ENCODE peak calls at places on chromosomes 7 and 10, in seven cellular contexts. Y is heart left ventricle, J is transverse colon, I is pancreas, T is AG09309, M is astrocyte of the cerebellum, A is HFF-Myc. X is an unnamed sample.

GRCh38 chr7:4882742-4883351 is 669 bp downstream of the RADIL start:
- DNase-seq in Y (no peak), J (no peak), I (no peak), T (no peak), M (no peak), A (no peak), X (no peak)

GRCh38 chr10:67171970-67172369 is 246.1 kb downstream of the LRRTM3 start:
- DNase-seq in Y (no peak), J (no peak), I (no peak), T (no peak), M (no peak), A (no peak), X (no peak)

GRCh38 chr10:62093863-62094291 is 174.8 kb downstream of the RTKN2 start:
- DNase-seq in Y (no peak), J (no peak), I (no peak), T (peak), M (peak), A (peak), X (peak)

GRCh38 chr7:157002819-157003421 is 7.5 kb downstream of the MNX1 start:
- DNase-seq in Y (no peak), J (no peak), I (peak), T (no peak), M (no peak), A (no peak), X (no peak)

GRCh38 chr10:116777006-116777405 is 34.6 kb upstream of the HSPA12A start:
- DNase-seq in Y (no peak), J (no peak), I (no peak), T (no peak), M (no peak), A (no peak), X (no peak)

GRCh38 chr10:80487791-80488538 is 33.9 kb downstream of the TSPAN14 start:
- DNase-seq in Y (no peak), J (peak), I (no peak), T (no peak), M (no peak), A (no peak), X (no peak)

GRCh38 chr7:28052933-28053332 is 127.7 kb downstream of the JAZF1 start:
- DNase-seq in Y (no peak), J (no peak), I (no peak), T (no peak), M (no peak), A (no peak), X (peak)

GRCh38 chr7:157228864-157229422 is 90.2 kb downstream of the UBE3C start:
- DNase-seq in Y (peak), J (no peak), I (no peak), T (no peak), M (no peak), A (no peak), X (no peak)

GRCh38 chr7:110531186-110531585 is 559.7 kb upstream of the LRRN3 start:
- DNase-seq in Y (no peak), J (no peak), I (no peak), T (no peak), M (no peak), A (no peak), X (no peak)

GRCh38 chr7:116285252-116285651 is 74.9 kb downstream of the TES start:
- DNase-seq in Y (no peak), J (no peak), I (no peak), T (no peak), M (no peak), A (no peak), X (no peak)

GRCh38 chr10:32139223-32140073 is 83.2 kb upstream of the KIF5B start:
- DNase-seq in Y (peak), J (peak), I (peak), T (peak), M (peak), A (peak), X (peak)

GRCh38 chr7:5692112-5692844 is 89.2 kb downstream of the RNF216 start:
- DNase-seq in Y (peak), J (peak), I (no peak), T (peak), M (peak), A (peak), X (peak)

GRCh38 chr7:131859162-131859821 is 302.9 kb upstream of the PODXL start:
- DNase-seq in Y (peak), J (peak), I (peak), T (peak), M (peak), A (peak), X (peak)

GRCh38 chr7:106824458-106824857 is 40.6 kb upstream of the PIK3CG start:
- DNase-seq in Y (no peak), J (no peak), I (no peak), T (no peak), M (no peak), A (no peak), X (no peak)

GRCh38 chr7:130490888-130491771 is 755 bp upstream of the MEST start:
- DNase-seq in Y (peak), J (peak), I (peak), T (no peak), M (no peak), A (no peak), X (no peak)

GRCh38 chr7:96986901-96987300 is 18.5 kb upstream of the DLX6 start:
- DNase-seq in Y (no peak), J (no peak), I (no peak), T (no peak), M (no peak), A (no peak), X (no peak)

GRCh38 chr7:134686782-134687181 is 40.1 kb downstream of the BPGM start:
- DNase-seq in Y (no peak), J (no peak), I (no peak), T (no peak), M (no peak), A (no peak), X (no peak)

GRCh38 chr10:78258303-78259030 is 224.8 kb downstream of the RPS24 start:
- DNase-seq in Y (no peak), J (no peak), I (no peak), T (no peak), M (no peak), A (no peak), X (no peak)

GRCh38 chr7:29199776-29200175 is 5.2 kb downstream of the CHN2 start:
- DNase-seq in Y (no peak), J (no peak), I (no peak), T (no peak), M (no peak), A (no peak), X (no peak)

GRCh38 chr10:31268616-31269303 is 50.3 kb upstream of the ZEB1 start:
- DNase-seq in Y (no peak), J (no peak), I (no peak), T (no peak), M (no peak), A (no peak), X (no peak)

GRCh38 chr10:3807221-3807927 is 22.4 kb upstream of the KLF6 start:
- DNase-seq in Y (no peak), J (no peak), I (no peak), T (no peak), M (peak), A (no peak), X (no peak)

GRCh38 chr7:47691974-47692373 is 110.1 kb upstream of the TNS3 start:
- DNase-seq in Y (no peak), J (no peak), I (no peak), T (no peak), M (no peak), A (no peak), X (no peak)

GRCh38 chr7:47443049-47443448 is 138.9 kb downstream of the TNS3 start:
- DNase-seq in Y (no peak), J (no peak), I (no peak), T (no peak), M (no peak), A (no peak), X (no peak)

GRCh38 chr10:7424315-7424714 is 13.5 kb upstream of the SFMBT2 start:
- DNase-seq in Y (no peak), J (peak), I (no peak), T (no peak), M (no peak), A (no peak), X (no peak)

GRCh38 chr10:69333205-69333604 is 54.9 kb downstream of the HK1 start:
- DNase-seq in Y (peak), J (no peak), I (no peak), T (no peak), M (no peak), A (no peak), X (no peak)

GRCh38 chr7:81127991-81128390 is 209.1 kb upstream of the SEMA3C start:
- DNase-seq in Y (no peak), J (no peak), I (no peak), T (no peak), M (no peak), A (no peak), X (no peak)

GRCh38 chr7:155020996-155021395 is 18.1 kb upstream of the PAXIP1 start:
- DNase-seq in Y (no peak), J (no peak), I (no peak), T (no peak), M (no peak), A (no peak), X (no peak)

GRCh38 chr10:71742301-71743098 is 22.9 kb upstream of the C10orf105 start:
- DNase-seq in Y (no peak), J (no peak), I (no peak), T (no peak), M (no peak), A (no peak), X (no peak)

GRCh38 chr10:71739368-71739900 is 19.9 kb upstream of the C10orf105 start:
- DNase-seq in Y (no peak), J (no peak), I (peak), T (no peak), M (no peak), A (no peak), X (no peak)

GRCh38 chr10:71741671-71742070 is 22.1 kb upstream of the C10orf105 start:
- DNase-seq in Y (no peak), J (no peak), I (no peak), T (no peak), M (no peak), A (no peak), X (no peak)

GRCh38 chr10:71741029-71741428 is 21.5 kb upstream of the C10orf105 start:
- DNase-seq in Y (no peak), J (no peak), I (no peak), T (no peak), M (no peak), A (no peak), X (no peak)

DNA sequence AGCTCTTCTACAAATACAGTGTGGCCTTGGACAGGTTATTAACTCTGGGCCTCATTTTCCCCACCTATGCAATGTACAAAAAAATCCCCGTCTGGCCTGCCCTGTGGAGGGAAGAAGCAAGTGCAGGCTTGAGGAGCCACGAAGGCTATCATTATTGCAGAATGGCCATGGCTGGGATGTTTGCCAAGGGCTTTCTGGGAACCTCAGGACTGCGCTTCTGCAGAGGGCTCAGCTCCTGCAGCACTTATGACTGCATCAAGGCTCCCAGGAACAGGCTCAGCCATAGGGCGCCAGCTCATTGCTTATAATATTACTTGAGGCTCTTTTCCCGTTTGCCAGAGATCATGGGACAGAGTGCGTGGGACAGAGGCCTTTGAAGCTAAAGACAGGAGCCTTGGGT is 20.5 kb upstream of the C10orf105 start:
- DNase-seq in Y (peak), J (peak), I (no peak), T (no peak), M (no peak), A (no peak), X (no peak)
- TF ChIP-seq CTCF in Y (no peak), J (peak), I (no peak), T (no peak), M (no peak), A (no peak), X (no peak)

GRCh38 chr7:44633254-44634186 is 27.1 kb downstream of the OGDH start:
- DNase-seq in Y (peak), J (peak), I (peak), T (peak), M (peak), A (peak), X (peak)
- H3K4me3 ChIP-seq in Y (no peak), J (no peak), I (no peak), T (no peak), M (no peak), A (no peak), X (no peak)

DNA sequence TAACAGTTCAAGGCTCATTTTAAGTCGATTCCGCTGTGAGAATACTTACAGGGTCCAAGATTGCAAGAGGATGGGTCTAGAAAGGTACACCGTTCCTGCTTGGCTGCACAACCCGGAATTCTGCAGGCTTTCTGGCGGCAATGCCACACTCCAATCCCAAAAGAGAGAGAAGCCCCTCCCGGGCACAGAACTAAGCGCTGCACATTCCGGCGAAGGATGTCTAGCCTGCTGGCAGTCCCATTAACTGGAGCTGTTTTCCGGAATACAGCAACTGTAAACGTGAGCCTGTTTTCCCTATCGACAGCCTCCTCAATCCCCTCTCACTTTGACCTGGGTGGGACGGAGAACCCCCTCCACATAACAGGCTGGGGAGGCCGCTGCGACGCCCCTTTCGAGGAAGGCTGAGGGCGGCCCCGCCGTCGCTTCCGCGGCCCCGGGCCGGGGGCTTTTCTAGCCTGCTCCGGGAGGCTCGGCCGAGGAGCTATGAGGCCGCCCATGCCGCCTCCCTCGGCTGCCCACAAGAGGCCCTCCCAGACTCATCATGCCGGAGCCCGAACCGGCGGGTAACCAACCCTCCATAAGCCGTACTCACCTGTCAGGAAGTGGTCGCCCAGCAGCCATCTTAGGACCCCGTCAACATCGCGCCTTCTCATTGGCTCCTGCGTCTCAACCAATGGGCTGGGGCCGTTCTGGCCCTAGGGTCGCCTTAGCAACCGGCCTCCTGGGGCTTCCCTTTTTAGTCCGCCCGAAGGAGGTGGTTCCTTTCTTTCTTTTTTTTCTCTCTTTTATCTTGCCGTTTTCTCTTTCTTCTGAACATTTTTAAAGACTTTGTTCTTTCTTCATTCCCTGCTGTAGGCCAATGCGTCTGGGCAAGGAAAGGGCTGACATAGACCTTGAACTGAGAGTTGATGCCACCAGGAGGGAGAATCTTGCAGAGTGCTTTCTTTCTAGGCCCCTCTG is at the start of gene FAM204A:
- DNase-seq in Y (peak), J (peak), I (peak), T (peak), M (peak), A (peak), X (peak)
- TF ChIP-seq CTCF in Y (no peak), J (no peak), I (no peak), T (no peak), M (no peak), A (no peak), X (no peak)

DNA sequence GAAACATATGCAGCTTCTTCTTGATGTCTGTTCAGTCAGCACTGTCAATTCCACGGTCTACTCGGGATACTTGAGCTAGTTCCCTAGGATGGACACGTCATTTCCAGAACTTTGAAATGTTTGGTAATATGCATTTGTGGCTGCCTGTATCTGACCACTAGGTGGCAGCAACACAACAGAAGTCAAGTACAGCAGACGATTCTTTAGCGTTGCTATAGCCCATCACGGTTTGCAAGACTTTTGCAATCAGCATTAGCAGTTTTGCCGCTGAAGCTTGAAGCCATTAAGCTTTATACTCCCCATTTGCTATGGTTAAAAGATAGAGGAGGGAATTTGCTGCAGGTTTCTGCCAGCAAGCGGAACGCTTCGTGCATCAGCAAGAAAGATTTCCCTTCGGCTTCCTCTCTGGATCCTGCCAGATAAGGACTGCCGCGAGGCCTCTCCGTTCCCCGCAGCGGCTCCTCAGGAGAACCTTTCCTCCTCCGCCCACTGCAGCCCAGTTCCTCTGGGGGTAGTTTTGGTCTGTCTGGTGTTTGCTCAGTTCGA is 63.5 kb downstream of the ABCC2 start:
- DNase-seq in Y (peak), J (peak), I (no peak), T (peak), M (peak), A (peak), X (peak)
- H3K4me3 ChIP-seq in Y (no peak), J (peak), I (no peak), T (no peak), M (peak), A (no peak), X (no peak)

GRCh38 chr7:50226669-50227068 is 77.8 kb upstream of the IKZF1 start:
- DNase-seq in Y (no peak), J (no peak), I (no peak), T (no peak), M (no peak), A (no peak), X (no peak)

GRCh38 chr7:50227623-50228618 is 76.6 kb upstream of the IKZF1 start:
- DNase-seq in Y (no peak), J (no peak), I (no peak), T (no peak), M (no peak), A (no peak), X (no peak)

GRCh38 chr7:50226139-50226538 is 78.4 kb upstream of the IKZF1 start:
- DNase-seq in Y (no peak), J (no peak), I (no peak), T (no peak), M (no peak), A (no peak), X (no peak)

GRCh38 chr7:50229964-50230363 is 74.6 kb upstream of the IKZF1 start:
- DNase-seq in Y (no peak), J (no peak), I (no peak), T (no peak), M (no peak), A (no peak), X (no peak)
- TF ChIP-seq CTCF in Y (no peak), J (peak), I (no peak), T (peak), M (peak), A (peak), X (peak)

DNA sequence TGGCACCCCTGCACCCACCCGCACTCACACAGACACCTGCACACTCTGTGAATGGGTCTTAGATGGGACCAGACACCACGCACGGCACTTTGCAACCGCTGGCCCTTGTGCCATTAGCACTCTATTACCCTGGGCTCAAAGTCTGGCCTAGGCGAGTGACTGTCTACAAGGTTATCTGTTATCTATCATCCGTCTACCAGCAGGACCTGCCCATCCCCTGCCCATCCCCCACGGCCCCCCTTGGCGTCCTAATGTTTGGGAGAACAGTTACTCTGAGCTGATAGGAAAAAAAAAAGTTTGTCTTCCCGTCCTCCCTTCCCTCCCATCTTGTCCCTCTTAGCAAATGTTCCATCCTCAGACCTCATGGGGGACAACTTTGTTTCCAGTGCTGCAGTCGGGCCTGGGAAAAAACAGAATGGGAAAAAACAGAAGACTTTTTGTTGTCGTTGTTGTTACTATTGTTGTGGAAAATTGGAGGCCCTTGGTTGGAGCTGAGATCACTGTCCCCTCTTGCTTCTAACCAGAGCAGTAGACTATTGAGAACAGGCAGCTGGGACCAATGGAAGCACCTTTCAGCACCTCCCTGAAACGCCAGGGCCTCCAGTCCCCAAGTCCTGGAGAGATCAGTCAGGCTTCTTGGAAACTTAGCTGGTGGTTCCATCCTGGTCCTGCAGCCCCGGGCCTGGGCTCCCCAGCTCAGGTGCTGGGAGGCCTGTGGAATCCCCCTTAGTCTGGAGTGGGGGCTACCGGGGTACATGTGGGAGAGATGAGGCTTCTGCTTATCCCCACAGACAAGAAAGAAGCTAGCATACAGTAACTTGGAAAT is 12.2 kb downstream of the UNCX start:
- DNase-seq in Y (no peak), J (no peak), I (no peak), T (no peak), M (no peak), A (no peak), X (no peak)
- H3K4me3 ChIP-seq in Y (no peak), J (no peak), I (no peak), T (no peak), M (no peak), A (no peak), X (no peak)

GRCh38 chr10:103560886-103561285 is 67.4 kb downstream of the NEURL1 start:
- DNase-seq in Y (no peak), J (no peak), I (no peak), T (no peak), M (no peak), A (no peak), X (no peak)

GRCh38 chr10:103566536-103566935 is 73.0 kb downstream of the NEURL1 start:
- DNase-seq in Y (no peak), J (no peak), I (no peak), T (no peak), M (no peak), A (no peak), X (no peak)

GRCh38 chr10:103564116-103564501 is 70.6 kb downstream of the NEURL1 start:
- DNase-seq in Y (no peak), J (no peak), I (peak), T (no peak), M (no peak), A (no peak), X (no peak)

GRCh38 chr10:103564799-103565365 is 71.4 kb downstream of the NEURL1 start:
- DNase-seq in Y (no peak), J (peak), I (peak), T (no peak), M (no peak), A (no peak), X (no peak)

GRCh38 chr10:103563231-103564115 is 70.0 kb downstream of the NEURL1 start:
- DNase-seq in Y (no peak), J (no peak), I (no peak), T (no peak), M (no peak), A (no peak), X (no peak)
- TF ChIP-seq CTCF in Y (no peak), J (no peak), I (no peak), T (no peak), M (no peak), A (no peak), X (no peak)